ENCODE peak calls at places on chromosomes 11 and 22, in five cellular contexts. T is stomach, Z is thoracic aorta, B is transverse colon, D is epithelial cell of esophagus. K is an unnamed sample.

GRCh38 chr11:2489103-2489502 is 44.3 kb downstream of the KCNQ1 start:
- DNase-seq in T (no peak), Z (no peak), B (no peak), D (no peak), K (no peak)

GRCh38 chr11:68934321-68934645 is 30.6 kb downstream of the IGHMBP2 start:
- DNase-seq in T (no peak), Z (no peak), B (no peak), D (no peak), K (no peak)

GRCh38 chr11:62461740-62462522 is 43.1 kb downstream of the SCGB1A1 start:
- DNase-seq in T (no peak), Z (no peak), B (peak), D (no peak), K (peak)

GRCh38 chr22:36571991-36572390 is 43.0 kb upstream of the EIF3D start:
- DNase-seq in T (no peak), Z (no peak), B (no peak), D (no peak), K (no peak)

GRCh38 chr11:88179966-88180629 is 4.9 kb upstream of the RAB38 start:
- DNase-seq in T (no peak), Z (no peak), B (no peak), D (peak), K (no peak)

GRCh38 chr22:48939441-48940265 is 888.0 kb downstream of the BRD1 start:
- DNase-seq in T (peak), Z (no peak), B (peak), D (no peak), K (no peak)

GRCh38 chr11:100851584-100852152 is 164.6 kb downstream of the ARHGAP42 start:
- DNase-seq in T (no peak), Z (no peak), B (no peak), D (peak), K (no peak)

GRCh38 chr11:67354314-67355022 is 1.1 kb upstream of the POLD4 start:
- DNase-seq in T (peak), Z (peak), B (peak), D (peak), K (no peak)

GRCh38 chr11:69615545-69616278 is 25.2 kb upstream of the CCND1 start:
- DNase-seq in T (no peak), Z (no peak), B (no peak), D (no peak), K (no peak)

GRCh38 chr22:32698926-32699619 is 102.4 kb upstream of the TIMP3 start:
- DNase-seq in T (no peak), Z (no peak), B (peak), D (no peak), K (no peak)

GRCh38 chr11:113147249-113147648 is 167.1 kb upstream of the TTC12 start:
- DNase-seq in T (no peak), Z (no peak), B (no peak), D (no peak), K (no peak)

GRCh38 chr11:69893631-69894030 is 74.4 kb upstream of the FGF3 start:
- DNase-seq in T (no peak), Z (no peak), B (no peak), D (no peak), K (no peak)

GRCh38 chr11:66848671-66849500 is 5.6 kb downstream of the RCE1 start:
- DNase-seq in T (peak), Z (no peak), B (no peak), D (no peak), K (no peak)

GRCh38 chr11:44755553-44756505 is 29.1 kb downstream of the TSPAN18 start:
- DNase-seq in T (no peak), Z (no peak), B (peak), D (no peak), K (no peak)

GRCh38 chr11:9831122-9831521 is 167.2 kb downstream of the SWAP70 start:
- DNase-seq in T (no peak), Z (no peak), B (no peak), D (no peak), K (no peak)

GRCh38 chr11:126339866-126340434 is 15.5 kb upstream of the ST3GAL4 start:
- DNase-seq in T (peak), Z (no peak), B (no peak), D (no peak), K (no peak)

GRCh38 chr11:118153516-118153915 is 893 bp upstream of the SCN4B start:
- DNase-seq in T (no peak), Z (no peak), B (no peak), D (no peak), K (no peak)

GRCh38 chr11:126337121-126337471 is 18.4 kb upstream of the ST3GAL4 start:
- DNase-seq in T (no peak), Z (no peak), B (no peak), D (no peak), K (no peak)

GRCh38 chr11:78170874-78171549 is 17.4 kb downstream of the KCTD21 start:
- DNase-seq in T (no peak), Z (no peak), B (no peak), D (no peak), K (no peak)

GRCh38 chr11:34632105-34632780 is 11.3 kb downstream of the EHF start:
- DNase-seq in T (peak), Z (no peak), B (no peak), D (no peak), K (no peak)

GRCh38 chr22:47394504-47395440 is 632.3 kb downstream of the TBC1D22A start:
- DNase-seq in T (no peak), Z (no peak), B (no peak), D (no peak), K (no peak)

DNA sequence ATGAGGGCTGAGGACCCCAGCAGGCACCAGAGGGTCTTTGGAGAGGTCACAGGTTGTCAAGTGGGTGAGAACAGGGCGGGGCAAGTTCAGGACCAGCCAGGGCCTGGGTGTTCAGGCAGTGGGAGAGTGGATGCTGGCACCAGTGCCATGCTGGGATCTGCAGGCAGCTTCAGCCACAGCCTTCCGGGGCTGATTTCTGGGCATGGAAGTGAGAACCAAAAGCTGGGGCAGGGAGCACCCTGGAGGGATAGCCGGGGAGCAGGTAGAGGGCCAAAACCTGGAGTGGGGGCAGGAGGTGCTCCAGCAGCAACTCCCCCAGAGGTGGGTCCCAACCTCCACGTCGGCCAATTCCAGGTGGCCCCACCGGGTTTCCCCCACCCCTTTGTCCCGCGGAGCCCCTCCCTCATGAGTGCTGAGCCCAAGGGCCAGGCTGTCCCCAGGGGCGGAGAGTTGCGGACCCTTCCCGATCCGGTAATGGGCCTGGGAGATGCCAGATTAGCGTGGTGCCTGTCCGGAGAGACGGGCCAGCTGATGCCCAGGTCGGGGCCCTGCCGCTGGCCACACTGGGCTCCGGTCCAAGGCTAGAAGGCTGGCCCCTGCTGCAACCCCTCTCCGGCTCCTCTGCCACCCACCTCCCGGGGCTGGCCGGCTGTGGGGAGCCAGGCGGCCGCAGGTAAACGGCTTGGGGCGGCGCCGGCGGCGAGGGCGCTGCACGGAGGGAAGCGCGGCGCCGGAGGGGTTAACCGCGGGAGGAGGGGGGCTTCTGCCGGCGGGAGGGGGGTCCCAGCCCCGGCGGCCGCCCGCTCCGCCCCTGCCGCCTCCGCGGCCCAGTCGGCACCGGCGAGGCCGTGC is at the start of gene KCNK4:
- DNase-seq in T (no peak), Z (no peak), B (no peak), D (no peak), K (no peak)
- H3K4me3 ChIP-seq in T (peak), Z (peak), B (peak), D (no peak), K (no peak)

GRCh38 chr11:104917259-104918112 is 19.2 kb upstream of the CASP12 start:
- DNase-seq in T (no peak), Z (no peak), B (no peak), D (no peak), K (no peak)

GRCh38 chr11:104912102-104912501 is 13.8 kb upstream of the CASP12 start:
- DNase-seq in T (no peak), Z (no peak), B (no peak), D (no peak), K (no peak)

GRCh38 chr11:104918113-104918824 is 20.0 kb upstream of the CASP12 start:
- DNase-seq in T (no peak), Z (no peak), B (no peak), D (peak), K (no peak)

GRCh38 chr11:104916442-104916841 is 18.2 kb upstream of the CASP12 start:
- DNase-seq in T (no peak), Z (no peak), B (no peak), D (no peak), K (no peak)
- H3K4me3 ChIP-seq in T (no peak), Z (peak), B (no peak), D (no peak), K (no peak)

DNA sequence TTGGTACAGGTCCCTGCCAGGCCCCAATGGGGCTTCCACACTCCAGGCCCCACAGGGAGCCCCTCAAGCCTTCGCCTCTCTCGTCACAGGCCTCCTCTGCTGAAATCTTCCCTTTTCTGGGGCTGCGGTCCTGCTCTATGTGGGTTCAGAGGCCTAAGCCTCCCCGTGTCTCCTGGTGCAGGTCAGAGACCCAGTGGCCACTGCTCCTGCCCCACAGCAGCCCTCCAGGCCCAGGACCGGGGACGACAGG is 5.9 kb upstream of the IFITM3 start:
- DNase-seq in T (no peak), Z (no peak), B (no peak), D (no peak), K (no peak)
- H3K4me3 ChIP-seq in T (no peak), Z (no peak), B (no peak), D (no peak), K (no peak)

GRCh38 chr11:45922425-45923082 is at the start of gene LARGE2:
- DNase-seq in T (peak), Z (no peak), B (peak), D (peak), K (no peak)
- H3K4me3 ChIP-seq in T (peak), Z (peak), B (peak), D (peak), K (peak)